ENCODE peak calls at places on chromosomes 4 and X, in five cellular contexts. N, O, I, Z and S are unnamed samples.

GRCh38 chr4:24476209-24476781 is 108.1 kb downstream of the DHX15 start:
- DNase-seq in N (peak; percentile 58), I (no peak), Z (peak; percentile 32), O (no peak), S (no peak)

GRCh38 chrX:72128183-72128834 is 3.4 kb downstream of the RTL5 start:
- DNase-seq in I (no peak), O (no peak), N (no peak), Z (no peak), S (no peak)

GRCh38 chr4:52266537-52267137 is 215.5 kb downstream of the SPATA18 start:
- DNase-seq in Z (no peak), I (peak; percentile 82), N (no peak), O (no peak), S (no peak)

GRCh38 chr4:25863347-25863784 is 578 bp upstream of the SEL1L3 start:
- DNase-seq in N (no peak), Z (no peak), I (peak; percentile 86), O (peak; percentile 45), S (no peak)

GRCh38 chr4:129335263-129335662 is 239.3 kb downstream of the C4orf33 start:
- DNase-seq in I (no peak), N (no peak), O (no peak), Z (no peak), S (no peak)

GRCh38 chrX:22314692-22315091 is 42.0 kb downstream of the CBLL2 start:
- DNase-seq in Z (peak; percentile 42), O (no peak), I (no peak), N (no peak), S (no peak)

GRCh38 chr4:156475322-156475721 is 496.3 kb downstream of the PDGFC start:
- DNase-seq in Z (peak; percentile 69), O (no peak), N (peak; percentile 78), I (no peak), S (no peak)

GRCh38 chrX:135086197-135086854 is 34.0 kb downstream of the ETDB start:
- DNase-seq in N (peak; percentile 78), Z (peak; percentile 59), I (peak; percentile 48), O (no peak), S (no peak)

GRCh38 chr4:156472624-156473023 is 499.0 kb downstream of the PDGFC start:
- DNase-seq in Z (no peak), N (no peak), O (no peak), I (no peak), S (no peak)

GRCh38 chr4:2289955-2290333 is 28.0 kb upstream of the MXD4 start:
- DNase-seq in Z (no peak), I (no peak), N (no peak), O (no peak), S (no peak)

GRCh38 chrX:38282044-38282443 is 45.3 kb downstream of the RPGR start:
- DNase-seq in I (no peak), Z (peak; percentile 8), O (no peak), N (peak; percentile 37), S (no peak)

GRCh38 chr4:72971572-72971971 is 97.9 kb downstream of the COX18 start:
- DNase-seq in O (no peak), I (no peak), N (peak; percentile 90), Z (peak; percentile 87), S (no peak)

GRCh38 chrX:47751670-47752069 is 85.0 kb upstream of the ZNF81 start:
- DNase-seq in I (peak; percentile 71), O (peak; percentile 44), N (peak; percentile 62), Z (no peak), S (peak; percentile 9)

GRCh38 chr4:111274486-111274885 is 651.6 kb upstream of the PITX2 start:
- DNase-seq in O (no peak), I (no peak), N (no peak), Z (no peak), S (no peak)

GRCh38 chr4:633976-634598 is 8.7 kb downstream of the PDE6B start:
- DNase-seq in I (no peak), Z (no peak), O (peak; percentile 25), N (no peak), S (no peak)

DNA sequence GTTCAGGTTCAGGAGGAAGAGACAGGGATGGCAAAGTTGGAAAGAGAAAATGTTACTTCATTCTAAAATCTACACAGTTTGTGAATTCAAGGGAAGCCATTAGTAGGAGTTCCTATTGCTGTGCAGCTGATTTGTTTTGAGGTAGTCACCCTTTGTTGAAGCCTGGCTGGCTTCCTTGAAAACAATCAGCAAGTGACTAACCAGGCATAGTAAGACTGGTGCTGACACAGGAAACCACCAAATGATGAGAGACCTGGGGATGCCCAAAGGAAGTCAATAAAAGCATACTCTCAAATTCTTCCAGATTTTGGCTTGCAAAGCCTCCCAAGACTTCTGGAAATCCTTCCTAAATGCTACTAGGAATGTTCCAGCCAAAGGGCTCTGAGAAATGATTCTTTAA is 23.9 kb upstream of the PRDM8 start:
- DNase-seq in I (no peak), O (no peak), Z (peak; percentile 76), N (peak; percentile 96), S (no peak)
- H3K4me3 ChIP-seq in I (no peak overlapping the region), O (no peak overlapping the region), Z (no peak overlapping the region), N (peak overlapping the region; percentile 17), S (no peak overlapping the region)

DNA sequence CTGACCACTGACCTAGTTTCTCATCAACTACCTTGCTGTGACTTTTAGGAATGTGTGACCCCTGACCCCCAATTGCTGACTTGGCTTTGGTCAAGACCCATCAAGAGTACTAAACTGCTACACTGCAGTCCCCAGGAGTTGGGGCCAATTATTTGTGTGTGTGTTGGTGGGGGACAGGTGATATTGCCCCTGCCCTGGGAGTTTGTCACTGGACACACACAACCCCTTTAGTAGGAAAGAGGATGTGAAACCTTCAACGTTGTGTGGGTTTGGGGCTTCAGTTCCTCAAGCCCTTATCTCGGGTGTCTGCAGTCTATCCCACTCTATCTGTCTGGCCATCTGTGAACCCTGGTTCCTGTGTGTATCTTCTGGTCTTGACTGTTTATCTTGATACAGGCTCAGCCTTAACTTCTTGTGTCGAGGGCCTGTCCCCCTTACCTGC is 6.5 kb downstream of the SASH3 start:
- DNase-seq in Z (no peak), N (no peak), I (no peak), O (no peak), S (no peak)
- H3K4me3 ChIP-seq in Z (no peak overlapping the region), N (no peak overlapping the region), I (no peak overlapping the region), O (no peak overlapping the region), S (no peak overlapping the region)

GRCh38 chr4:123418486-123418931 is 21.9 kb downstream of the SPRY1 start:
- DNase-seq in Z (peak; percentile 82), O (peak; percentile 59), I (peak; percentile 38), N (peak; percentile 90), S (peak; percentile 74)
- H3K4me3 ChIP-seq in Z (peak overlapping the region; percentile 34), O (no peak overlapping the region), I (no peak overlapping the region), N (peak overlapping the region; percentile 51), S (no peak overlapping the region)

GRCh38 chrX:54495814-54496516 is at the start of gene FGD1:
- DNase-seq in O (peak; percentile 39), N (peak; percentile 77), Z (peak; percentile 60), I (peak; percentile 81), S (no peak)

GRCh38 chrX:54492340-54492739 is 3.7 kb downstream of the FGD1 start:
- DNase-seq in O (no peak), Z (peak; percentile 37), I (no peak), N (peak; percentile 87), S (no peak)

GRCh38 chrX:54494970-54495813 is 842 bp downstream of the FGD1 start:
- DNase-seq in N (peak; percentile 61), Z (peak; percentile 28), I (peak; percentile 41), O (no peak), S (no peak)

GRCh38 chrX:54496517-54496852 is 451 bp upstream of the FGD1 start:
- DNase-seq in O (no peak), I (no peak), N (no peak), Z (peak; percentile 5), S (no peak)

DNA sequence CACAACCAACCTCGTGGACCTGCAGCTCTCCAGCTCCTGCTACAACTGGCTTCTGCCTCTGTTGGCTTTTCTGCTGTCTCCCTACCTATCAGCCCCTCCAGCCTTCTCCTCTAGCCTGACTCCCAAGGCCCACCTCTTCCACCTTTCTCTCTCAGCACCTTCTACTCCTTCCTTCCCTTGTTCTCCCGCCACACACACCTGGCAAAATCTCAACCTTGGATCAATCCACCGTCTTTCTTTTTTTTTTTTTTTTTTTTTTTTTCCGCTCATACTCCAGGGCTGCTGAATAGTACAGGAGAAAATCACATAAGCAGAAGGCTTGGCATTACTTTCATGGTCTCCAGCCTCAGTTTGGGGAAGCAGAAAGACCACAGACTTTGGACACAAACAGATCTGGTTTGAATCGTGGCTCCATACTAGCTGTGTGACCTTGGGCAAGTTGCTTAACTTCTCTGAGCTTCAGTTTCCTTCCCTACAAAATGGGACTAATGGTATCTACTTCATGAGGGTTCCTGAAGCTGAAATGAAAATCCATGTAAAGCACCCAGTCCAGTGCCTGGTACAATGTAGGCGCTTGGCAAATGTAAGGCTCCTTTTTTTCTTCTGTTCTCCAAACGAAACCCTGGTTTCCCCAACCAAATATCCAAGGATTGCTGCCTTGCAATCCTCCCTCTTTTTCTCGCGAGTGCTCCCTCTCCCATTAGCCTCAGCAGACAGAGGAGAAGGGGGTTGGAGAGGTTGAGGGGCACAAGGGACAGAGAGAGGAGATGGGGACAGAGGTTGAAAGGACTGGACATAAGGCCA is 1.7 kb downstream of the FGD1 start:
- DNase-seq in I (no peak), N (peak; percentile 41), Z (no peak), O (no peak), S (no peak)
- H3K4me3 ChIP-seq in I (no peak overlapping the region), N (peak overlapping the region; percentile 83), Z (peak overlapping the region; percentile 52), O (peak overlapping the region; percentile 52), S (peak overlapping the region; percentile 72)